ENCODE peak calls at places on chromosomes 12 and 14, in five cellular contexts. R is pancreas, M is heart left ventricle, H is transverse colon, D is tibial nerve. U is an unnamed sample.

GRCh38 chr12:54411398-54412241 is 7.4 kb downstream of the ITGA5 start:
- DNase-seq in D (peak; percentile 65), M (peak; percentile 75), H (peak; percentile 41), R (no peak), U (peak; percentile 63)

GRCh38 chr14:30443368-30444007 is 115.5 kb upstream of the G2E3 start:
- DNase-seq in D (no peak), M (no peak), H (no peak), R (no peak), U (no peak)

GRCh38 chr12:12715459-12716150 is 1.6 kb upstream of the CDKN1B start:
- DNase-seq in H (peak; percentile 62), M (no peak), R (no peak), D (peak; percentile 24), U (peak; percentile 20)

GRCh38 chr12:51531284-51531981 is 59.6 kb upstream of the SCN8A start:
- DNase-seq in D (no peak), R (no peak), M (no peak), H (no peak), U (no peak)

GRCh38 chr14:52473557-52473956 is 78.7 kb downstream of the TXNDC16 start:
- DNase-seq in M (no peak), R (no peak), D (no peak), H (no peak), U (no peak)

GRCh38 chr12:109462868-109463692 is 14.0 kb downstream of the KCTD10 start:
- DNase-seq in R (peak; percentile 41), H (peak; percentile 74), M (peak; percentile 90), D (peak; percentile 88), U (no peak)

GRCh38 chr12:89873745-89874144 is 165.1 kb upstream of the ATP2B1 start:
- DNase-seq in R (no peak), M (peak; percentile 33), D (no peak), H (no peak), U (no peak)

GRCh38 chr12:31368666-31369361 is 42.9 kb upstream of the SINHCAF start:
- DNase-seq in H (no peak), R (no peak), D (no peak), M (no peak), U (no peak)

GRCh38 chr14:61178226-61179060 is 102.7 kb downstream of the TMEM30B start:
- DNase-seq in M (no peak), D (no peak), R (peak; percentile 24), H (no peak), U (no peak)

GRCh38 chr12:67155863-67156262 is 113.3 kb upstream of the CAND1 start:
- DNase-seq in D (no peak), H (no peak), R (no peak), M (no peak), U (no peak)

GRCh38 chr14:50846171-50846880 is 15.4 kb upstream of the NIN start:
- DNase-seq in M (no peak), D (no peak), H (no peak), R (no peak), U (no peak)

GRCh38 chr14:76876076-76876475 is 49.9 kb downstream of the LRRC74A start:
- DNase-seq in M (peak; percentile 65), R (peak; percentile 53), D (peak; percentile 56), H (peak; percentile 54), U (peak; percentile 27)

GRCh38 chr14:69052181-69052601 is 73.1 kb upstream of the ACTN1 start:
- DNase-seq in D (no peak), R (no peak), M (peak; percentile 34), H (no peak), U (no peak)

GRCh38 chr14:91875515-91876286 is 8.4 kb upstream of the TC2N start:
- DNase-seq in D (no peak), R (peak; percentile 73), M (no peak), H (peak; percentile 63), U (no peak)

GRCh38 chr12:6563448-6564050 is 4.5 kb downstream of the NOP2 start:
- DNase-seq in H (peak; percentile 72), D (peak; percentile 61), M (peak; percentile 54), R (no peak), U (peak; percentile 60)

GRCh38 chr14:95460647-95461478 is 55.6 kb downstream of the SYNE3 start:
- DNase-seq in M (no peak), R (no peak), D (no peak), H (peak; percentile 59), U (no peak)

GRCh38 chr12:122366685-122367475 is 55.6 kb downstream of the CLIP1 start:
- DNase-seq in D (peak; percentile 74), H (peak; percentile 19), R (no peak), M (peak; percentile 51), U (no peak)

GRCh38 chr12:99984271-99985128 is at the start of gene ANKS1B:
- DNase-seq in M (peak; percentile 54), H (peak; percentile 24), R (peak; percentile 56), D (peak; percentile 13), U (no peak)

GRCh38 chr12:111209779-111210178 is 159.1 kb downstream of the PHETA1 start:
- DNase-seq in M (no peak), D (no peak), R (no peak), H (no peak), U (no peak)

GRCh38 chr14:105069887-105070759 is 4.9 kb upstream of the GPR132 start:
- DNase-seq in H (no peak), M (peak; percentile 69), R (no peak), D (peak; percentile 47), U (no peak)

GRCh38 chr12:17342381-17342961 is 736.5 kb upstream of the LMO3 start:
- DNase-seq in M (no peak), D (no peak), H (no peak), R (no peak), U (no peak)

GRCh38 chr12:124967016-124967739 is 21.8 kb downstream of the DHX37 start:
- DNase-seq in M (no peak), R (no peak), H (no peak), D (no peak), U (no peak)

GRCh38 chr12:100229036-100229635 is 28.5 kb downstream of the ACTR6 start:
- DNase-seq in R (no peak), H (no peak), D (no peak), M (no peak), U (no peak)

GRCh38 chr14:34650786-34651584 is 21.0 kb upstream of the SNX6 start:
- DNase-seq in D (no peak), H (no peak), M (no peak), R (no peak), U (no peak)

GRCh38 chr12:69500631-69501030 is 30.4 kb downstream of the FRS2 start:
- DNase-seq in D (no peak), R (no peak), H (no peak), M (no peak), U (no peak)

GRCh38 chr14:59277659-59278058 is 89.2 kb downstream of the DAAM1 start:
- DNase-seq in M (no peak), H (no peak), D (no peak), R (no peak), U (no peak)

GRCh38 chr12:8658361-8658760 is 4.3 kb downstream of the MFAP5 start:
- DNase-seq in M (no peak), D (no peak), H (no peak), R (no peak), U (no peak)

DNA sequence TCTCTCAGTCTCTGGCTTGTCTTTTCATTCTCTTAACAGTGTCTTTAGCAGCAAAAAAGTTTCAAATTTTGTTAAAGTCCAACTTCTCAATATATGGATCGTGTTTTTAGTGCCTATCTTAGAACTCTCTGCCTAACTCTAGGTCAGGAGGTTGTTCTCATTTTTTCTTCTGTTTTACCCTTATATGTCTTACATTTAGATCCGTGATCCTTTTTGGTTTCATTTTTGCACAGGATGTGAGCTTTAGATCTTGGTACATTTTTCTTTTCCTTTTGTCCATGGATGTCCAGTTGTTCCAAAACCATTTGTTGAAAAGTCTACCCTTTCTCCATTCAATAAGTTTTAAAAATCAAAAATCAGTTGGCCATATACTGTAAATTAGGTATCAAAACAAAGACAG is 6.8 kb downstream of the VRK1 start:
- DNase-seq in M (no peak), H (no peak), D (no peak), R (no peak), U (no peak)
- H3K27ac ChIP-seq in M (no peak overlapping the region), H (no peak overlapping the region), D (no peak overlapping the region), R (no peak overlapping the region), U (no peak overlapping the region)

DNA sequence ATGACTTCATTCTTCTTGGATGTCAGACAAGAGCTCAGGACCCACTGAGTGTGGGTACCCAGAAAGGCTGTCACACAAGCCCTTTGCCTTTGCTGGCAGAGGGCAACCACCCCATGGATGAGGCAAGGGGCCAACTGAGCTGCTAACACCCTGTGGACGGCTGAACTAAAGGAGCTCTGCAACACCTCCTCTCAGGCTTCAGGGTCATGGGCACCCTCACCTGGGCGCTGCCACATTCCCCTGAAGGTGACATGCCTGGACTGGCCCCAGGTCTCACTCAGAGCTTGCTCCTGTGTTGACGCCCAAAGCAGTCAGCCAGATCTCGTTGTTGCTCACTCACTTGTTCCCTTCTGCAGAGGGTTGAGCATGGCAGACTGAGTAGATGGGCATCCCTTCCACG is 336.8 kb upstream of the TMEM132C start:
- DNase-seq in H (no peak), D (no peak), R (no peak), M (no peak), U (no peak)
- TF ChIP-seq CTCF in H (no peak), D (no peak), R (no peak), M (no peak), U (no peak)

GRCh38 chr12:115867854-115868253 is 409.6 kb downstream of the MED13L start:
- DNase-seq in H (no peak), M (no peak), D (no peak), R (no peak), U (no peak)
- H3K27ac ChIP-seq in H (no peak overlapping the region), M (no peak overlapping the region), D (no peak overlapping the region), R (no peak overlapping the region), U (no peak overlapping the region)

GRCh38 chr12:104653730-104654328 is 197.1 kb downstream of the CHST11 start:
- DNase-seq in M (no peak), D (no peak), H (no peak), R (no peak), U (no peak)
- TF ChIP-seq CTCF in M (peak; percentile 15), D (no peak), H (peak; percentile 22), R (no peak), U (peak; percentile 44)

DNA sequence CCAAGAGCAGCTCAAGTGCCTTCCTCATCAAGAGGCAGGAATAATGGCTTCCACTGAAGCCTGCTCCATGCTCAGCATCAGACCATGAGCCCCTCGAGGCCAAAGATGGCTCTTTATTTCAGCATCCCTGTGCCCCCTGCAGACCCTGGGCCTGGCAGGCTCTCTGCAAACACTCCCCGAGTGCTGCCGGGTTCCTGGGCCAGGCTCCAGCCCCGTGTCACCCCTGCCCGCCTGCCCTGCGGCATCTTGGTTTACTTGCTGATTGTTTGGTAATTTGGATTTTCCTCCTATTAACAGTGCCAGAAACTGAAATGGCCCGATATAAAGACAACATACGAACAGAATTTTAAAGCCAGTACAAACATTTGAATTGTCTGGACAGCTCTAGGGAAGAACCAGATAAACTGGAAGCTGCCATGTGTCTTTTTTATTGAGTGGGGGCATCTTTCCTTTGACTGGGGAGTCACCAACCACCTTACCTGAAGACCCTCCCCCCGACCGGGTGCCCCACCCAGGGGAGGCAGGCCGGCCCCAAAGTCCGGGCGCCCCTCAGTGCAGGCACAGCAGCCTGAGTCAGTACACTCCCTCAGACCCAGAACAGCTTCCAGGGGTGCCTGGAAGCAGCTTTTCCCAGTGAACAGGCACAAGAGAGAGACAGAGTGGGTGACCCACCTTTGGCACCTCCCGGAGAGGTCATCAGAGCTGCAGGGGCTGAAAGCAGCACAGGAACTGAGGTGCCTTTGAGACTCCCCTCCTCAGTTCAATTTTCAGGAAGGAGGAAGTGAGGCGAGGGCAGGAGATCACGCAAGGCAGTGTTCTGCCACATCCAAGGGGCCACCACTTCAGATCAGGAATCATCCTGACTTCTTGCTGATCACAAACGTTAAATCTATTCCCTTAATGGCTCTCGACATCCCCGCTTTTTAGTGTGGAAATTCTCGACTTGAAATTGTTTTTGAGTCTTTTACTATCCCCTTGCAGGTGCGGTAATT is 30.6 kb downstream of the ITPK1 start:
- DNase-seq in D (no peak), M (no peak), R (no peak), H (no peak), U (no peak)
- H3K27ac ChIP-seq in D (peak overlapping the region; percentile 67), M (peak overlapping the region; percentile 82), R (no peak overlapping the region), H (no peak overlapping the region), U (no peak overlapping the region)